ENCODE peak calls at places on chromosomes 12 and 14, in seven cellular contexts. H is CD8-positive, alpha-beta memory T cell; M is CD8-positive, alpha-beta T cell; W is right atrium auricular region; S is GM23248; K is SK-N-SH; X is Panc1. C is an unnamed sample.

GRCh38 chr12:79983969-79984629 is 49.2 kb upstream of the PPP1R12A start:
- DNase-seq in H (no peak), M (no peak), W (no peak), S (peak; percentile 78), K (no peak), X (no peak), C (no peak)

GRCh38 chr12:67358686-67359374 is 89.7 kb downstream of the CAND1 start:
- DNase-seq in H (no peak), M (no peak), W (no peak), S (peak; percentile 93), K (no peak), X (no peak), C (peak; percentile 89)

GRCh38 chr14:75720828-75721227 is 59.8 kb downstream of the TTLL5 start:
- DNase-seq in H (no peak), M (no peak), W (peak; percentile 69), S (peak; percentile 59), K (no peak), X (no peak), C (peak; percentile 4)

GRCh38 chr12:58166643-58167042 is 225.3 kb downstream of the ATP23 start:
- DNase-seq in H (no peak), M (no peak), W (no peak), S (no peak), K (no peak), X (no peak), C (no peak)

GRCh38 chr14:55074662-55075061 is 23.2 kb downstream of the MAPK1IP1L start:
- DNase-seq in H (no peak), M (no peak), W (no peak), S (peak; percentile 56), K (no peak), X (no peak), C (no peak)

GRCh38 chr12:39605996-39606395 is 13.6 kb downstream of the ABCD2 start:
- DNase-seq in H (no peak), M (no peak), W (no peak), S (no peak), K (no peak), X (no peak), C (peak; percentile 55)

GRCh38 chr14:100059433-100059781 is 5.8 kb upstream of the EVL start:
- DNase-seq in H (no peak), M (no peak), W (no peak), S (no peak), K (no peak), X (no peak), C (no peak)

GRCh38 chr12:52349196-52349595 is 18.1 kb downstream of the KRT85 start:
- DNase-seq in H (no peak), M (no peak), W (no peak), S (no peak), K (no peak), X (no peak), C (no peak)

GRCh38 chr12:65631621-65632111 is 192.6 kb upstream of the HMGA2 start:
- DNase-seq in H (no peak), M (no peak), W (no peak), S (peak; percentile 99), K (no peak), X (peak; percentile 98), C (peak; percentile 90)

GRCh38 chr14:104573930-104574329 is 5.6 kb upstream of the C14orf180 start:
- DNase-seq in H (no peak), M (no peak), W (no peak), S (no peak), K (no peak), X (no peak), C (peak; percentile 4)
- H3K27me3 ChIP-seq in H (no peaks in the 10 kb centered on the region), M (no peaks in the 10 kb centered on the region), W (no peaks in the 10 kb centered on the region), S (no peaks in the 10 kb centered on the region), K (no peaks in the 10 kb centered on the region), X (no peaks in the 10 kb centered on the region), C (no peaks in the 10 kb centered on the region)

GRCh38 chr14:103101964-103102688 is 7.6 kb downstream of the EXOC3L4 start:
- DNase-seq in H (no peak), M (no peak), W (no peak), S (no peak), K (no peak), X (no peak), C (no peak)
- H3K27me3 ChIP-seq in H (peaks cover 10% of the 10 kb centered on the region), M (peaks cover 7% of the 10 kb centered on the region), W (peaks cover 10% of the 10 kb centered on the region), S (peaks cover 16% of the 10 kb centered on the region), K (peaks cover 25% of the 10 kb centered on the region), X (no peaks in the 10 kb centered on the region), C (peaks cover 40% of the 10 kb centered on the region)

GRCh38 chr12:105051981-105052380 is 32.3 kb downstream of the ALDH1L2 start:
- DNase-seq in H (no peak), M (no peak), W (no peak), S (no peak), K (no peak), X (no peak), C (no peak)
- H3K27me3 ChIP-seq in H (no peaks in the 10 kb centered on the region), M (no peaks in the 10 kb centered on the region), W (no peaks in the 10 kb centered on the region), S (no peaks in the 10 kb centered on the region), K (no peaks in the 10 kb centered on the region), X (no peaks in the 10 kb centered on the region), C (no peaks in the 10 kb centered on the region)

GRCh38 chr14:92323031-92323915 is at the start of gene SLC24A4:
- DNase-seq in H (no peak), M (no peak), W (no peak), S (peak; percentile 44), K (peak; percentile 27), X (no peak), C (peak; percentile 8)
- H3K27me3 ChIP-seq in H (peaks cover 17% of the 10 kb centered on the region), M (peaks cover 3% of the 10 kb centered on the region), W (no peaks in the 10 kb centered on the region), S (peaks cover 87% of the 10 kb centered on the region), K (peaks cover 94% of the 10 kb centered on the region), X (peaks cover 3% of the 10 kb centered on the region), C (peaks cover 100% of the 10 kb centered on the region)

DNA sequence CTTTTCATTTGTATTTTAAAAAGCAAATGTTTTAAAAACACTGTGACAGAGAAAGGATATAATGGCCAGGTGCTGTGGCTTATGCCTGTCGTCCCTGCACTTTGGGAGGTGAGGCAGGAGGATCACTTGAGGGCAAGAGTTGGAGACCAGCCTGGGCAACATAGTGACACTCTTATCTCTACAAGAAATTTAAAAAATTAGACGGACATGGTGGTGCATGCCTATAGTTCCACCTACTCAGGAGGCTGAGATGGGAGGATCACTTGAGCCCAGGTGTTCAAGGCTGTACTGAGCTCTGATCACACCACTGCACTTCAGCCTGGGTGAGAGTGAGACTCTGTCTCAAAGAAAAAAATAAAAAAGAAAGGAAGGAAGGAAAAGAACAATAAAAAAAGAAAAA is 7.8 kb downstream of the RFX4 start:
- DNase-seq in H (no peak), M (no peak), W (no peak), S (no peak), K (no peak), X (no peak), C (no peak)
- H3K27me3 ChIP-seq in H (peaks cover 16% of the 10 kb centered on the region), M (peaks cover 13% of the 10 kb centered on the region), W (peaks cover 7% of the 10 kb centered on the region), S (peaks cover 83% of the 10 kb centered on the region), K (peaks cover 51% of the 10 kb centered on the region), X (peaks cover 45% of the 10 kb centered on the region), C (peaks cover 100% of the 10 kb centered on the region)

GRCh38 chr14:95828649-95829265 is 47.9 kb upstream of the TUNAR start:
- DNase-seq in H (no peak), M (no peak), W (peak; percentile 9), S (no peak), K (no peak), X (no peak), C (no peak)
- H3K27me3 ChIP-seq in H (no peaks in the 10 kb centered on the region), M (peaks cover 3% of the 10 kb centered on the region), W (no peaks in the 10 kb centered on the region), S (no peaks in the 10 kb centered on the region), K (no peaks in the 10 kb centered on the region), X (no peaks in the 10 kb centered on the region), C (no peaks in the 10 kb centered on the region)

C was measured in cardiac muscle cell.